ENCODE peak calls at places on chromosome 17, in four cellular contexts. X, F, J and U are unnamed samples.

GRCh38 chr17:7897090-7897489 is 8.5 kb downstream of the CHD3 start:
- DNase-seq in F (no peak), J (no peak), X (no peak), U (no peak)

GRCh38 chr17:57999496-58000017 is 7.5 kb downstream of the SRSF1 start:
- DNase-seq in X (no peak), J (peak), F (no peak), U (peak)

GRCh38 chr17:34628883-34629282 is 49.5 kb downstream of the TMEM132E start:
- DNase-seq in F (no peak), X (no peak), J (no peak), U (no peak)

GRCh38 chr17:2594657-2595085 is 1.2 kb downstream of the PAFAH1B1 start:
- DNase-seq in X (no peak), F (peak), J (no peak), U (no peak)

GRCh38 chr17:80866050-80866793 is 125.4 kb upstream of the CHMP6 start:
- DNase-seq in X (peak), F (peak), J (peak), U (peak)

GRCh38 chr17:79224903-79225302 is 150.3 kb downstream of the ENGASE start:
- DNase-seq in J (no peak), X (no peak), F (no peak), U (no peak)

GRCh38 chr17:82428546-82428945 is 10.2 kb upstream of the OGFOD3 start:
- DNase-seq in J (no peak), X (no peak), F (no peak), U (no peak)

GRCh38 chr17:33204156-33204555 is 88.9 kb downstream of the ASIC2 start:
- DNase-seq in X (no peak), F (no peak), J (no peak), U (no peak)

GRCh38 chr17:32382526-32383223 is 32.7 kb downstream of the ZNF207 start:
- DNase-seq in X (no peak), F (no peak), J (no peak), U (no peak)